ENCODE peak calls at places on chromosomes 16 and 17, in eight cellular contexts. J is epithelial cell of esophagus, D is tibial artery, H is fibroblast of pulmonary artery, V is omental fat pad, U is psoas muscle, C is cardiac fibroblast, R is Calu3. L is an unnamed sample.

GRCh38 chr17:7213895-7214299 is 5.7 kb downstream of the DLG4 start:
- DNase-seq in C (peak), R (no peak), H (peak), V (peak), D (peak), J (peak), U (no peak), L (peak)

GRCh38 chr17:27105636-27106035 is 188.3 kb upstream of the WSB1 start:
- DNase-seq in H (no peak), J (peak), R (no peak), C (no peak), V (no peak), U (no peak), D (no peak), L (no peak)

GRCh38 chr16:72455743-72456659 is 284.0 kb upstream of the PMFBP1 start:
- DNase-seq in R (peak), H (no peak), J (peak), C (no peak), D (no peak), U (no peak), V (no peak), L (no peak)

GRCh38 chr16:30896890-30897730 is 696 bp downstream of the CTF1 start:
- DNase-seq in U (peak), C (peak), R (peak), H (peak), D (peak), J (peak), V (peak), L (peak)

GRCh38 chr16:1494129-1494640 is 1.0 kb downstream of the TELO2 start:
- DNase-seq in U (peak), R (no peak), J (peak), D (peak), C (peak), H (peak), V (no peak), L (no peak)

GRCh38 chr17:77606865-77607210 is 351.7 kb upstream of the TNRC6C start:
- DNase-seq in H (no peak), J (no peak), C (no peak), R (no peak), V (no peak), U (no peak), D (no peak), L (no peak)

GRCh38 chr16:66289051-66289680 is 77.3 kb upstream of the CDH5 start:
- DNase-seq in U (no peak), H (no peak), C (no peak), V (no peak), D (no peak), R (no peak), J (no peak), L (no peak)

GRCh38 chr17:794876-795275 is 12.7 kb downstream of the MRM3 start:
- DNase-seq in D (peak), R (peak), V (peak), U (peak), H (peak), C (peak), J (peak), L (no peak)

GRCh38 chr17:80599546-80600305 is 55.1 kb downstream of the RPTOR start:
- DNase-seq in U (no peak), D (no peak), J (no peak), R (peak), C (no peak), V (no peak), H (peak), L (no peak)

GRCh38 chr16:12054868-12055267 is 78.3 kb downstream of the SNX29 start:
- DNase-seq in J (no peak), V (no peak), R (no peak), C (no peak), D (no peak), U (no peak), H (no peak), L (no peak)

GRCh38 chr16:12059216-12059769 is 82.8 kb downstream of the SNX29 start:
- DNase-seq in V (no peak), D (no peak), H (no peak), R (no peak), J (no peak), C (no peak), U (no peak), L (no peak)

GRCh38 chr16:12054396-12054795 is 77.9 kb downstream of the SNX29 start:
- DNase-seq in U (no peak), J (no peak), H (no peak), R (no peak), D (no peak), V (no peak), C (no peak), L (no peak)

GRCh38 chr16:12060751-12061150 is 84.2 kb downstream of the SNX29 start:
- DNase-seq in H (no peak), J (no peak), R (no peak), U (no peak), V (no peak), C (no peak), D (no peak), L (no peak)

DNA sequence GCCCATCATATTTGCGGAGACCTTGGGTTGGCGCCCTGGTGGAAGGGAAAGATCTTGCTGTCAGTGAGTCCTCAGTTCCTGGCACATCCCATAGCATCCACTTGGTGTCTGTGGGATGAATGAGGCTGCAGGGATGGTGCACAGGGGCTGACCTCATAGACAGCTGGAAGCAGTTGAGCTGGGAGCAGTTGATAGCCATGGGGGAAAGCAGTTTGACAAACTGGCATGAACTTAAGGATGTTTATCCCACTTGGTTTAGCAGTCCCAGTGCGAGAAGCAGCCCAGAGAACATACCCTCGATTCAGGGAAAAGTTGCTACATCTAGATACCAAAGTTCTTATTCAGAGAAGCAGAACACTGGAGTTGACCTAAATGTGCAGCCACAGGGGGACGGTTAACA is 80.7 kb downstream of the SNX29 start:
- DNase-seq in D (no peak), H (peak), V (no peak), J (no peak), U (peak), C (peak), R (no peak), L (no peak)
- TF ChIP-seq CTCF in D (no peak), H (no peak), V (no peak), J (no peak), U (no peak), C (no peak), R (no peak), L (no peak)

GRCh38 chr17:19317359-19318095 is 45.0 kb downstream of the B9D1 start:
- DNase-seq in U (peak), H (peak), R (no peak), J (no peak), D (peak), C (peak), V (peak), L (no peak)
- TF ChIP-seq CTCF in U (peak), H (peak), R (no peak), J (peak), D (no peak), C (peak), V (no peak), L (no peak)

DNA sequence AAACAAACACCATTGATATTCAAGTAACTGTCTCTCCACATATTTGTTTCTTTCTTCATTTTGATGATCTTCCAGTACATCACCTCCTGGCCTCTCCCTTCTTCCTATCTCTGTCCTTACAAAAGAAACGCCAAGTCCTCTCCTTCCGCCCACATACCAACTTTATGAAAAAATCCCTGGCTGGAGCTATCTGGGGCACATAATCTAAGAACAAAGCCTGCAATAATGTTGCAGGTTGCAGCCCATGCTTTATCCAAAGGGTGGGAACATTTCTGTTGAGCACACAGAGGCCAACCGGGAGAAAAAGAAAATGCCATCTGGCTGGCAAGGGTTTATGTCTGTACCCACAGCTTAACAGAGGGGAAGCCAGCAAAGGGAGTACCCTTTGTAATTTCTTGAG is 409.6 kb downstream of the SOX9 start:
- DNase-seq in H (no peak), C (no peak), J (no peak), D (no peak), U (no peak), R (no peak), V (no peak), L (no peak)
- TF ChIP-seq CTCF in H (no peak), C (no peak), J (no peak), D (no peak), U (no peak), R (no peak), V (no peak), L (no peak)

DNA sequence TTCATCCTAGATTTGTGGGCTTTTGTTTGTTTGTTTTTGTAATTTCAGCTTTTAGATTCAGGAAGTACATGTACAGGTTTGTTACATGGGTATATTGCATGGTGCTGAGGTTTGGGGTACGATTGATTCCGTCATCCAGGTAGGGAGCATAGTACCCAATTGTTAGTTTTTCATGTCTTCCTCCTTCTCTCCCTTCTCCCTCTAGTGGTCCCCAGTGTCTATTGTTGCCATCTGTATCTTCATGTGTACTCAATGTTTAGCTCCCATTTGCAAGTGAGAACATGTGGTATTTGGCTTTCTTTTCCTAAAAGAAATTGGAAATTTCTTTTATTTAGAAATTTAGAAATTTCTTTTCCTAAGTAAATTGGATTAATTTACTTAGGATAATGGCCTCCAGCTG is 37.1 kb upstream of the BCAS3 start:
- DNase-seq in R (no peak), V (no peak), D (no peak), U (no peak), H (peak), J (peak), C (peak), L (no peak)
- TF ChIP-seq CTCF in R (no peak), V (no peak), D (no peak), U (no peak), H (peak), J (peak), C (peak), L (peak)

DNA sequence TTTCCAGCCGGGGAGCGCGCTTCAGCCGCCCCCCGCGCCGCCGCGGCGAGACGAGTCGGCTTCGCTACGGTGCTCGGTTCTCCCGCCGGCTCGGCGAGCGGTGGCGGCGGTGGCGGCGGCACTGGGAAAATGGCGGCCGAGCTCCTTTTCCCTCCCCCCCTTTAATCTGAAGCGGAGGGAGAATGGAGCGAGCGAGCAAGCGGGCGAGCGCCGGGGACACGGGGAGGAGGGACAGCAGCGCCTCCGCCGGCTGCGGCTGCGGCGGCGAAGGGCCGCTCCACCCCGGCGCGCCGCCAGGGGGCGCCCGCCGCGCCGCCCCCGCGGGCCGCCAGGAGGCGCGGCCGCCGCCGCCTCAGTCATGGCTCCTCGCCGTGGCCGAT is at the start of gene KANSL1:
- DNase-seq in R (peak), D (peak), C (peak), J (peak), V (peak), U (peak), H (peak), L (peak)
- TF ChIP-seq CTCF in R (peak), D (peak), C (peak), J (peak), V (no peak), U (peak), H (peak), L (peak)

L was measured in D721Med.